ENCODE peak calls at places on chromosome 14, in seven cellular contexts. N is endothelial cell of umbilical vein; T is CD4-positive, alpha-beta T cell; Z is body of pancreas; Y is astrocyte of the spinal cord; I is RWPE1; E is cardiac fibroblast. Q is an unnamed sample.

GRCh38 chr14:98633380-98633779 is 638.6 kb downstream of the BCL11B start:
- DNase-seq in N (no peak), T (no peak), Z (peak; percentile 13), Y (peak; percentile 1), I (no peak), E (no peak), Q (no peak)

GRCh38 chr14:104294628-104294982 is 156.2 kb downstream of the KIF26A start:
- DNase-seq in N (no peak), T (no peak), Z (no peak), Y (no peak), I (no peak), E (no peak), Q (no peak)

GRCh38 chr14:68791078-68791983 is 1.5 kb downstream of the ZFP36L1 start:
- DNase-seq in N (peak; percentile 35), T (no peak), Z (peak; percentile 47), Y (peak; percentile 51), I (no peak), E (peak; percentile 47), Q (no peak)

GRCh38 chr14:104721704-104722431 is 2.2 kb upstream of the ADSS1 start:
- DNase-seq in N (no peak), T (no peak), Z (no peak), Y (no peak), I (no peak), E (no peak), Q (no peak)

GRCh38 chr14:106848330-106849121 is 1322.1 kb downstream of the TMEM121 start:
- DNase-seq in N (no peak), T (no peak), Z (peak; percentile 41), Y (no peak), I (peak; percentile 27), E (no peak), Q (peak; percentile 82)

GRCh38 chr14:104073764-104074163 is 11.7 kb upstream of the ASPG start:
- DNase-seq in N (no peak), T (no peak), Z (no peak), Y (no peak), I (no peak), E (no peak), Q (no peak)

GRCh38 chr14:50756300-50756699 is 74.7 kb downstream of the NIN start:
- DNase-seq in N (no peak), T (no peak), Z (no peak), Y (no peak), I (no peak), E (no peak), Q (no peak)

GRCh38 chr14:38554046-38554445 is 298.2 kb upstream of the CLEC14A start:
- DNase-seq in N (no peak), T (no peak), Z (no peak), Y (no peak), I (no peak), E (no peak), Q (no peak)

GRCh38 chr14:79342942-79343341 is 868.4 kb downstream of the DIO2 start:
- DNase-seq in N (no peak), T (no peak), Z (no peak), Y (no peak), I (no peak), E (no peak), Q (no peak)

GRCh38 chr14:69459122-69459521 is 25.4 kb upstream of the PLEKHD1 start:
- DNase-seq in N (no peak), T (no peak), Z (no peak), Y (no peak), I (no peak), E (no peak), Q (no peak)

GRCh38 chr14:90587918-90588317 is 191.1 kb downstream of the CALM1 start:
- DNase-seq in N (no peak), T (no peak), Z (no peak), Y (no peak), I (no peak), E (no peak), Q (no peak)

GRCh38 chr14:61192970-61193369 is 88.2 kb downstream of the TMEM30B start:
- DNase-seq in N (no peak), T (no peak), Z (no peak), Y (no peak), I (no peak), E (no peak), Q (no peak)

GRCh38 chr14:22221508-22221907 is 367.5 kb downstream of the DAD1 start:
- DNase-seq in N (peak; percentile 16), T (no peak), Z (no peak), Y (peak; percentile 35), I (peak; percentile 41), E (peak; percentile 1), Q (no peak)

GRCh38 chr14:72975776-72976175 is 49.5 kb downstream of the DCAF4 start:
- DNase-seq in N (no peak), T (no peak), Z (no peak), Y (no peak), I (no peak), E (no peak), Q (no peak)
- TF ChIP-seq CTCF in N (no peak), T (no peak), Z (no peak), Y (no peak), I (no peak), E (no peak), Q (peak; percentile 29)

GRCh38 chr14:95998656-95999055 is 40.5 kb upstream of the C14orf132 start:
- DNase-seq in N (no peak), T (no peak), Z (no peak), Y (peak; percentile 35), I (peak; percentile 34), E (peak; percentile 63), Q (no peak)

GRCh38 chr14:95993768-95994592 is 45.2 kb upstream of the C14orf132 start:
- DNase-seq in N (peak; percentile 40), T (peak; percentile 7), Z (peak; percentile 26), Y (peak; percentile 53), I (peak; percentile 66), E (peak; percentile 68), Q (peak; percentile 15)

GRCh38 chr14:95994593-95994928 is 44.6 kb upstream of the C14orf132 start:
- DNase-seq in N (no peak), T (no peak), Z (no peak), Y (no peak), I (no peak), E (no peak), Q (no peak)
- TF ChIP-seq CTCF in N (no peak), T (peak; percentile 15), Z (no peak), Y (no peak), I (peak; percentile 49), E (no peak), Q (no peak)

DNA sequence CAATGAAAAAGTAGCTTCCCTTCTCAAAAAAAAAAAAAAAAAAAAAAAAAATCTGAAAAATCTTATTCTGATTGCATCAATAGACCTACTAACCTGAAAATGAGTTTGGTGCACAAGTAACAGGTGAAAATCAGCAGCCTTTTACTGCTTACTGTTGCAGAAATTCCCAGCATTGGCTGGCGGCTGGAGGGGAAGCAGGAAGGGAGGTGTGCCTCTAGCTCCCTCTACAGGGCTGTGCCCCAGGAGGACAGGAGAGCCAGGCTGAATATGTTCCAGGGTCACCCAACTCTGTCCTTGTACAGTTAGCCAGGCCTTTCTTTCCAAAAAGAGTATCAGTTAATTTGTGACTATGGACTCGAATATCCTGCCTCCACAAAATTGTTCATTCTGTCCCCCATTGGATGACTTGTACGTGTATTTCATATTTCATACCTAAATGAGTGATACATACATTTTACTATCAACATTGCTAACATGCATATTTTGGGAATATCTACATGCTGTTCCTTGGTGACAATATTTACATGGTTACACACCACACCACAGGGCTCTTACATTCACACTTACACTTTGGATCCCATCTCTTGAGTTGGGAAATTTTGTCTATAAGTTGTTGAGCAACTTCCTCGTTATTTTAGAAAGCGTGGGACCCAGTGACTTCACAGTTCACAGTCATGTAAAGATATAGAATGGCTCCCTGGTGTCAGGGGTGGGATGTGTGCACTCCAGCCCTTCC is 124.8 kb downstream of the SAMD4A start:
- DNase-seq in N (peak; percentile 82), T (no peak), Z (peak; percentile 74), Y (peak; percentile 74), I (peak; percentile 63), E (peak; percentile 84), Q (no peak)
- TF ChIP-seq CTCF in N (peak; percentile 89), T (peak; percentile 23), Z (peak; percentile 72), Y (peak; percentile 97), I (peak; percentile 87), E (peak; percentile 95), Q (peak; percentile 95)

DNA sequence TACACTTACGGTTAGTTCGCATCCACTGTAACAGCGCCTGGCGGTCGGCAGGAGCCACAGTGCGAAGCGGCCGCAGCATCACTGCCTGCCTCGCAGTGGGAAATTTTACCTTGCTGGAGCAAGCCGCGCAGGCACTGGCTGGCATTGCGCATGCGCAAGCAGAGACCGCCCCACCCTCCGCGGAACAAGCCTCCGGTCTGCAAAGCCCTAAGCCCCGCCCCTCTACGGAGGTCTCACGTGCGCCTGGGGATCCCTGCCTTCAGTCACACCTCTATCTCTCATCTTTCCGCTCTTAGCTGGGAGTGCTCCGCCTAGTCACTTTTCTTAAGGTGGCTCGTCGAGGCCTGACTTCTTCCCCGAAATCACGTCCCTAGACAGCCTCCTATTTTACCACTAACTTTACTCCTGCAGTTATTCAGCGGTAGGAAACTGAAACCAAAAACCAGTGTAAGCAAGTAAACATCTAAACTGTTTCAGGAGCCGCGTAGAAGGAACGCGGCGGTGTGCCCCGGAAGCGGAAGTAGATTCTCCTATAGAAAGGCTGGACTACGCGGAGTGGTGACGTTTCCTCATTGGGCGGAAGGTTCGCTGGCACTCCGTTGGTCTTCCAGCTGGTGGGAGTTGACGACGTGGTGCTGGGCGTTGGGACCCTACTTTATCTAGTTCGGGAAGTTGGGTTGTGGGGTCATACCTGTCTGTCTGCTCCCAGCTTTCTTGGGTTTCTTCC is at the start of gene SRP54:
- DNase-seq in N (peak; percentile 98), T (peak; percentile 100), Z (peak; percentile 98), Y (peak; percentile 98), I (peak; percentile 99), E (peak; percentile 99), Q (peak; percentile 87)
- TF ChIP-seq CTCF in N (no peak), T (no peak), Z (peak; percentile 63), Y (peak; percentile 33), I (no peak), E (peak; percentile 36), Q (no peak)

GRCh38 chr14:59022144-59022543 is 166.3 kb upstream of the DAAM1 start:
- DNase-seq in N (no peak), T (no peak), Z (no peak), Y (no peak), I (no peak), E (no peak), Q (no peak)
- TF ChIP-seq CTCF in N (no peak), T (no peak), Z (no peak), Y (no peak), I (no peak), E (peak; percentile 26), Q (peak; percentile 55)

DNA sequence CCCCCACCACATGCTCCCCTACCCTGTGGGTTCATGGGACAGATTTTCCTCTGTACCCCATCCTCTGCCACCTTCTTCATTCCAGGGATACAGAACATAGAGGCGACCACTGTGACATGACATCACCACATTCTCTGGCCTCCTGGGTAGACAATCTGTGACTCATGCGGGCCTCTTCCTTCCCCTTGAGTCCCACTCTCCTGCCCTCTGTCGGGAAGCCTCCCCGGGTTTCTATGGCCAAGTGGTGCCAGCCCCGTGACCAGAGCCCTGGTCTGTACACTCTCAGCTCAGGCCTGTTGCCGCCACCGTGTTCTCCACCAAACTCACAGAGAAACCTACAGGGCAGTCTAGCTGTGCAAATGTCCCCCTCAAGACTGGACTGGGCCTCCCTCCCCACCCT is 8.0 kb downstream of the CLMN start:
- DNase-seq in N (peak; percentile 36), T (no peak), Z (no peak), Y (no peak), I (no peak), E (no peak), Q (peak; percentile 40)
- TF ChIP-seq CTCF in N (no peak), T (no peak), Z (no peak), Y (no peak), I (no peak), E (no peak), Q (peak; percentile 39)